ENCODE peak calls at places on chromosomes 3 and 15, in six cellular contexts. One of them, this sample, is unnamed.

GRCh38 chr3:13278783-13279531 is 141.2 kb downstream of the NUP210 start:
- DNase-seq in body of pancreas: no peak
- DNase-seq in GM23338: no peak
- DNase-seq in heart left ventricle: no peak
- DNase-seq in CD8-positive, alpha-beta memory T cell: no peak
- DNase-seq in tibial artery: peak
- DNase-seq in this sample: no peak

GRCh38 chr3:146801492-146801891 is 196.3 kb upstream of the PLSCR5 start:
- DNase-seq in body of pancreas: no peak
- DNase-seq in GM23338: no peak
- DNase-seq in heart left ventricle: no peak
- DNase-seq in CD8-positive, alpha-beta memory T cell: no peak
- DNase-seq in tibial artery: no peak
- DNase-seq in this sample: no peak

GRCh38 chr3:18738393-18739097 is 313.4 kb upstream of the SATB1 start:
- DNase-seq in body of pancreas: no peak
- DNase-seq in GM23338: no peak
- DNase-seq in heart left ventricle: no peak
- DNase-seq in CD8-positive, alpha-beta memory T cell: no peak
- DNase-seq in tibial artery: no peak
- DNase-seq in this sample: no peak

GRCh38 chr3:71692139-71692538 is 33.1 kb downstream of the EIF4E3 start:
- DNase-seq in body of pancreas: no peak
- DNase-seq in GM23338: no peak
- DNase-seq in heart left ventricle: no peak
- DNase-seq in CD8-positive, alpha-beta memory T cell: no peak
- DNase-seq in tibial artery: no peak
- DNase-seq in this sample: no peak

GRCh38 chr3:165439765-165440164 is 243.6 kb upstream of the SLITRK3 start:
- DNase-seq in body of pancreas: no peak
- DNase-seq in GM23338: no peak
- DNase-seq in heart left ventricle: no peak
- DNase-seq in CD8-positive, alpha-beta memory T cell: no peak
- DNase-seq in tibial artery: no peak
- DNase-seq in this sample: no peak

GRCh38 chr15:59160880-59161593 is 45.6 kb upstream of the LDHAL6B start:
- DNase-seq in body of pancreas: no peak
- DNase-seq in GM23338: peak
- DNase-seq in heart left ventricle: no peak
- DNase-seq in CD8-positive, alpha-beta memory T cell: no peak
- DNase-seq in tibial artery: no peak
- DNase-seq in this sample: no peak

GRCh38 chr3:130091958-130092357 is 10.3 kb downstream of the ALG1L2 start:
- DNase-seq in body of pancreas: no peak
- DNase-seq in GM23338: no peak
- DNase-seq in heart left ventricle: no peak
- DNase-seq in CD8-positive, alpha-beta memory T cell: no peak
- DNase-seq in tibial artery: no peak
- DNase-seq in this sample: no peak

GRCh38 chr15:81274255-81274654 is 49.7 kb downstream of the STARD5 start:
- DNase-seq in body of pancreas: no peak
- DNase-seq in GM23338: no peak
- DNase-seq in heart left ventricle: no peak
- DNase-seq in CD8-positive, alpha-beta memory T cell: no peak
- DNase-seq in tibial artery: no peak
- DNase-seq in this sample: no peak

GRCh38 chr3:86969500-86970189 is 21.3 kb downstream of the VGLL3 start:
- DNase-seq in body of pancreas: peak
- DNase-seq in GM23338: peak
- DNase-seq in heart left ventricle: no peak
- DNase-seq in CD8-positive, alpha-beta memory T cell: no peak
- DNase-seq in tibial artery: no peak
- DNase-seq in this sample: no peak

GRCh38 chr3:51408021-51408420 is 16.9 kb downstream of the RBM15B start:
- DNase-seq in body of pancreas: no peak
- DNase-seq in GM23338: no peak
- DNase-seq in heart left ventricle: no peak
- DNase-seq in CD8-positive, alpha-beta memory T cell: no peak
- DNase-seq in tibial artery: no peak
- DNase-seq in this sample: no peak

GRCh38 chr15:80251505-80252280 is at the start of gene CTXND1:
- DNase-seq in body of pancreas: no peak
- DNase-seq in GM23338: peak
- DNase-seq in heart left ventricle: no peak
- DNase-seq in CD8-positive, alpha-beta memory T cell: no peak
- DNase-seq in tibial artery: no peak
- DNase-seq in this sample: no peak

GRCh38 chr3:192409838-192410683 is 317.3 kb downstream of the FGF12 start:
- DNase-seq in body of pancreas: no peak
- DNase-seq in GM23338: peak
- DNase-seq in heart left ventricle: peak
- DNase-seq in CD8-positive, alpha-beta memory T cell: no peak
- DNase-seq in tibial artery: no peak
- DNase-seq in this sample: no peak

GRCh38 chr15:89428246-89428645 is 68.1 kb downstream of the RHCG start:
- DNase-seq in body of pancreas: no peak
- DNase-seq in GM23338: no peak
- DNase-seq in heart left ventricle: no peak
- DNase-seq in CD8-positive, alpha-beta memory T cell: no peak
- DNase-seq in tibial artery: no peak
- DNase-seq in this sample: no peak

GRCh38 chr3:61932499-61932898 is 371.1 kb downstream of the PTPRG start:
- DNase-seq in body of pancreas: no peak
- DNase-seq in GM23338: no peak
- DNase-seq in heart left ventricle: no peak
- DNase-seq in CD8-positive, alpha-beta memory T cell: no peak
- DNase-seq in tibial artery: no peak
- DNase-seq in this sample: no peak

GRCh38 chr15:81419304-81419943 is 45.4 kb upstream of the TMC3 start:
- DNase-seq in body of pancreas: no peak
- DNase-seq in GM23338: peak
- DNase-seq in heart left ventricle: no peak
- DNase-seq in CD8-positive, alpha-beta memory T cell: no peak
- DNase-seq in tibial artery: no peak
- DNase-seq in this sample: peak

GRCh38 chr3:195829897-195830254 is 18.1 kb upstream of the MUC4 start:
- DNase-seq in body of pancreas: no peak
- DNase-seq in GM23338: no peak
- DNase-seq in heart left ventricle: no peak
- DNase-seq in CD8-positive, alpha-beta memory T cell: no peak
- DNase-seq in tibial artery: no peak
- DNase-seq in this sample: no peak

GRCh38 chr3:109806929-109807328 is 469.6 kb upstream of the DPPA4 start:
- DNase-seq in body of pancreas: no peak
- DNase-seq in GM23338: no peak
- DNase-seq in heart left ventricle: no peak
- DNase-seq in CD8-positive, alpha-beta memory T cell: peak
- DNase-seq in tibial artery: no peak
- DNase-seq in this sample: no peak

GRCh38 chr15:80682201-80682600 is 12.9 kb upstream of the ABHD17C start:
- DNase-seq in body of pancreas: no peak
- DNase-seq in GM23338: no peak
- DNase-seq in heart left ventricle: no peak
- DNase-seq in CD8-positive, alpha-beta memory T cell: no peak
- DNase-seq in tibial artery: no peak
- DNase-seq in this sample: no peak

GRCh38 chr3:126954141-126954845 is 28.6 kb upstream of the PLXNA1 start:
- DNase-seq in body of pancreas: no peak
- DNase-seq in GM23338: no peak
- DNase-seq in heart left ventricle: no peak
- DNase-seq in CD8-positive, alpha-beta memory T cell: no peak
- DNase-seq in tibial artery: peak
- DNase-seq in this sample: no peak

GRCh38 chr3:38454179-38454883 is 641 bp downstream of the ACVR2B start:
- DNase-seq in body of pancreas: peak
- DNase-seq in GM23338: peak
- DNase-seq in heart left ventricle: no peak
- DNase-seq in CD8-positive, alpha-beta memory T cell: peak
- DNase-seq in tibial artery: peak
- DNase-seq in this sample: no peak

GRCh38 chr3:138452491-138452890 is 18.1 kb downstream of the ESYT3 start:
- DNase-seq in body of pancreas: no peak
- DNase-seq in GM23338: no peak
- DNase-seq in heart left ventricle: no peak
- DNase-seq in CD8-positive, alpha-beta memory T cell: no peak
- DNase-seq in tibial artery: peak
- DNase-seq in this sample: no peak

GRCh38 chr3:87833039-87833377 is 225.8 kb downstream of the CGGBP1 start:
- DNase-seq in body of pancreas: no peak
- DNase-seq in GM23338: no peak
- DNase-seq in heart left ventricle: no peak
- DNase-seq in CD8-positive, alpha-beta memory T cell: no peak
- DNase-seq in tibial artery: no peak
- DNase-seq in this sample: no peak

GRCh38 chr3:23612296-23612891 is 193.4 kb upstream of the UBE2E1 start:
- DNase-seq in body of pancreas: no peak
- DNase-seq in GM23338: no peak
- DNase-seq in heart left ventricle: peak
- DNase-seq in CD8-positive, alpha-beta memory T cell: no peak
- DNase-seq in tibial artery: no peak
- DNase-seq in this sample: no peak

GRCh38 chr15:83516935-83517334 is 69.8 kb downstream of the SH3GL3 start:
- DNase-seq in body of pancreas: no peak
- DNase-seq in GM23338: no peak
- DNase-seq in heart left ventricle: no peak
- DNase-seq in CD8-positive, alpha-beta memory T cell: no peak
- DNase-seq in tibial artery: no peak
- DNase-seq in this sample: no peak

GRCh38 chr3:126407412-126408044 is 12.8 kb downstream of the CFAP100 start:
- DNase-seq in body of pancreas: no peak
- DNase-seq in GM23338: no peak
- DNase-seq in heart left ventricle: no peak
- DNase-seq in CD8-positive, alpha-beta memory T cell: no peak
- DNase-seq in tibial artery: no peak
- DNase-seq in this sample: no peak

GRCh38 chr3:10632741-10633140 is 127.4 kb upstream of the ATP2B2 start:
- DNase-seq in body of pancreas: no peak
- DNase-seq in GM23338: no peak
- DNase-seq in heart left ventricle: no peak
- DNase-seq in CD8-positive, alpha-beta memory T cell: no peak
- DNase-seq in tibial artery: no peak
- DNase-seq in this sample: no peak

GRCh38 chr15:63983071-63983711 is 63.1 kb downstream of the DAPK2 start:
- DNase-seq in body of pancreas: peak
- DNase-seq in GM23338: no peak
- DNase-seq in heart left ventricle: no peak
- DNase-seq in CD8-positive, alpha-beta memory T cell: no peak
- DNase-seq in tibial artery: no peak
- DNase-seq in this sample: peak

GRCh38 chr3:66038726-66039589 is at the start of gene MAGI1:
- DNase-seq in body of pancreas: peak
- DNase-seq in GM23338: peak
- DNase-seq in heart left ventricle: peak
- DNase-seq in CD8-positive, alpha-beta memory T cell: no peak
- DNase-seq in tibial artery: peak
- DNase-seq in this sample: peak

GRCh38 chr3:52851348-52851747 is 16.5 kb upstream of the MUSTN1 start:
- DNase-seq in body of pancreas: peak
- DNase-seq in GM23338: peak
- DNase-seq in heart left ventricle: no peak
- DNase-seq in CD8-positive, alpha-beta memory T cell: no peak
- DNase-seq in tibial artery: no peak
- DNase-seq in this sample: peak

GRCh38 chr3:29514912-29515311 is 234.0 kb downstream of the RBMS3 start:
- DNase-seq in body of pancreas: no peak
- DNase-seq in GM23338: no peak
- DNase-seq in heart left ventricle: no peak
- DNase-seq in CD8-positive, alpha-beta memory T cell: no peak
- DNase-seq in tibial artery: no peak
- DNase-seq in this sample: no peak
- H3K27ac ChIP-seq in body of pancreas: no peak
- H3K27ac ChIP-seq in GM23338: peak
- H3K27ac ChIP-seq in heart left ventricle: no peak
- H3K27ac ChIP-seq in CD8-positive, alpha-beta memory T cell: no peak
- H3K27ac ChIP-seq in tibial artery: no peak
- H3K27ac ChIP-seq in this sample: no peak

DNA sequence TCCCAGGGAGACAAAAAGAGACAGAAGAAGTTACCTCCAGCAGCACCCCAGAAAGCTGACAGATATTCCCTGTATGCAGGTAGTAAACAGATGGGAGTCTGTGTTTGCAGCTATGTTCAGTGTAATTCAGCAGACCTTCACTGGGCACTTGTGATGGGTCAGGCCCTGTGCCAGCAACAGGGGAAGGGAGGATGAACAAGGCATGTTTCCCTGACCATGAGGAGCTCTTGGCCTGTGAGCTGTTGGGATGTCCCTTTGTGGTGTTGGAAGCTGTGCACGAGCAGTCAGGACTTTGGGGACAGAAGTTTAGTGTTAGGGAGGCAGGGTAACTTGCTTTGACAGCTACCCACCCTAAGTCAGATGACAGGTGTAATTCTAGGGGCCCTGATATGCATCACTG is 106.0 kb upstream of the TRIM42 start:
- DNase-seq in body of pancreas: no peak
- DNase-seq in GM23338: no peak
- DNase-seq in heart left ventricle: no peak
- DNase-seq in CD8-positive, alpha-beta memory T cell: no peak
- DNase-seq in tibial artery: no peak
- DNase-seq in this sample: no peak
- H3K27ac ChIP-seq in body of pancreas: no peak
- H3K27ac ChIP-seq in GM23338: no peak
- H3K27ac ChIP-seq in heart left ventricle: peak
- H3K27ac ChIP-seq in CD8-positive, alpha-beta memory T cell: no peak
- H3K27ac ChIP-seq in tibial artery: no peak
- H3K27ac ChIP-seq in this sample: no peak

DNA sequence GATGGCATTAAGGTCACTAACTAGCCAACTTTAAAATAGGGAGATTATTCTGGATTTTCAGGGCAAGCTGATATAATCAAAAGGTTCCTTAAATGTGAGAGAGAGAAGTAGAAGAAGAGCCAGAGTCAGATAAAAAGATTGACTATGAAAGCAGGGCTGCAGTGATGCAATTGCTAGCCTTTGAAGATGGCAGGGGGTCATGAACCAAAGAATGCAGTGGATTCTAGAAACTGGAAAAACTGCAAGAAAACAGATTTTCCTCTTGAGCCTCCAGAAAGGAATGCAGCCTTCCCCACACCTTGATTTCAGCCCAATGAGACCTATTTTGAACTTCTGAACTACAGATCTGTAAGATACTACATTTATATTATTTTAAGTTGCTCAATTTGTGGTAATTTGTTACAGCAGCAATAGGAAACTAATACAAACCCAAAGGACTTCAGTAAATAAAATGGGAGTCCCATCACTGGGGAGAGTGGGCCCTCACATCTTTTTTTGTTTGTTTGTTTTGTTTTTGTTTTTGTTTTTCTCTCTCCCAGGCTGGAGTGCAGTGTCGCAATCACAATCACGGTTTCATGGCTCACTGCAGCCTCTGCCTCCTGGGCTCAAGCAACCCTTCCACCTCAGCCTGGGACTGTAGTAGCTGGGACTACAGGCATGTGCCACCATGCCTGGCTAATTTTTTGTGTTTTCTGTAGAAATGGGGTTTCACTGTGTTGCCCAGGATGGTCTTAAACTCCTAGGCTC is 31.4 kb upstream of the RYK start:
- DNase-seq in body of pancreas: no peak
- DNase-seq in GM23338: peak
- DNase-seq in heart left ventricle: no peak
- DNase-seq in CD8-positive, alpha-beta memory T cell: no peak
- DNase-seq in tibial artery: no peak
- DNase-seq in this sample: no peak
- H3K27ac ChIP-seq in body of pancreas: no peak
- H3K27ac ChIP-seq in GM23338: no peak
- H3K27ac ChIP-seq in heart left ventricle: no peak
- H3K27ac ChIP-seq in CD8-positive, alpha-beta memory T cell: no peak
- H3K27ac ChIP-seq in tibial artery: no peak
- H3K27ac ChIP-seq in this sample: no peak

GRCh38 chr15:47764666-47765065 is 47.4 kb downstream of the SEMA6D start:
- DNase-seq in body of pancreas: no peak
- DNase-seq in GM23338: no peak
- DNase-seq in heart left ventricle: no peak
- DNase-seq in CD8-positive, alpha-beta memory T cell: no peak
- DNase-seq in tibial artery: no peak
- DNase-seq in this sample: no peak
- H3K27ac ChIP-seq in body of pancreas: no peak
- H3K27ac ChIP-seq in GM23338: no peak
- H3K27ac ChIP-seq in heart left ventricle: no peak
- H3K27ac ChIP-seq in CD8-positive, alpha-beta memory T cell: no peak
- H3K27ac ChIP-seq in tibial artery: no peak
- H3K27ac ChIP-seq in this sample: no peak

This sample was measured in iPS DF 6.9.